ENCODE peak calls at places on chromosomes 7 and 10, in six cellular contexts. C, H, Q, K, F and A are unnamed samples.
A peak's percentile ranks its signal among the peaks of the same experiment; 100 is the strongest.

GRCh38 chr7:74365320-74366022 is 76.3 kb downstream of the CLIP2 start:
- DNase-seq in C (no peak), H (peak; percentile 94), Q (peak; percentile 34), K (peak; percentile 69), F (peak; percentile 79), A (no peak)

GRCh38 chr7:128869138-128869943 is 6.7 kb downstream of the ATP6V1F start:
- DNase-seq in C (no peak), H (peak; percentile 80), Q (no peak), K (peak; percentile 30), F (peak; percentile 24), A (peak; percentile 74)

GRCh38 chr7:85038466-85038865 is 148.4 kb downstream of the SEMA3D start:
- DNase-seq in C (no peak), H (no peak), Q (no peak), K (no peak), F (no peak), A (no peak)

GRCh38 chr7:150450491-150450992 is at the start of gene GIMAP8:
- DNase-seq in C (no peak), H (no peak), Q (no peak), K (no peak), F (peak; percentile 38), A (no peak)

GRCh38 chr7:108584211-108584610 is 14.5 kb downstream of the DNAJB9 start:
- DNase-seq in C (no peak), H (no peak), Q (no peak), K (no peak), F (no peak), A (no peak)

GRCh38 chr10:3163879-3164278 is 8.7 kb downstream of the PITRM1 start:
- DNase-seq in C (no peak), H (no peak), Q (no peak), K (no peak), F (no peak), A (no peak)

GRCh38 chr10:67790534-67791408 is 47.2 kb downstream of the DNAJC12 start:
- DNase-seq in C (no peak), H (no peak), Q (no peak), K (peak; percentile 55), F (no peak), A (peak; percentile 31)

GRCh38 chr7:157541295-157541608 is 204.4 kb downstream of the DNAJB6 start:
- DNase-seq in C (no peak), H (no peak), Q (no peak), K (no peak), F (no peak), A (no peak)

GRCh38 chr10:60828489-60828852 is 50.2 kb downstream of the CDK1 start:
- DNase-seq in C (no peak), H (no peak), Q (peak; percentile 24), K (no peak), F (no peak), A (no peak)

GRCh38 chr7:16905300-16906044 is 23.7 kb upstream of the AGR3 start:
- DNase-seq in C (no peak), H (peak; percentile 20), Q (peak; percentile 17), K (peak; percentile 93), F (no peak), A (no peak)

GRCh38 chr10:45553155-45553554 is 119.4 kb downstream of the ZFAND4 start:
- DNase-seq in C (no peak), H (no peak), Q (no peak), K (no peak), F (no peak), A (no peak)

GRCh38 chr10:98917828-98918227 is 317.8 kb downstream of the HPSE2 start:
- DNase-seq in C (no peak), H (no peak), Q (no peak), K (no peak), F (no peak), A (no peak)

GRCh38 chr7:29116361-29116760 is 30.0 kb downstream of the CPVL start:
- DNase-seq in C (no peak), H (no peak), Q (no peak), K (no peak), F (no peak), A (no peak)

GRCh38 chr10:77165445-77166316 is 471.9 kb downstream of the KCNMA1 start:
- DNase-seq in C (no peak), H (peak; percentile 74), Q (peak; percentile 73), K (peak; percentile 68), F (peak; percentile 43), A (peak; percentile 29)

GRCh38 chr7:19442016-19442785 is 266.6 kb downstream of the POLR1F start:
- DNase-seq in C (no peak), H (peak; percentile 58), Q (peak; percentile 59), K (peak; percentile 55), F (no peak), A (no peak)

GRCh38 chr7:68629-69028 is 123.7 kb upstream of the FAM20C start:
- DNase-seq in C (no peak), H (no peak), Q (no peak), K (peak; percentile 16), F (no peak), A (no peak)

GRCh38 chr7:70432567-70433001 is 699.4 kb upstream of the GALNT17 start:
- DNase-seq in C (no peak), H (no peak), Q (no peak), K (no peak), F (peak; percentile 4), A (no peak)

GRCh38 chr7:55127622-55128081 is 108.8 kb downstream of the EGFR start:
- DNase-seq in C (no peak), H (no peak), Q (no peak), K (no peak), F (no peak), A (no peak)